ENCODE peak calls at places on chromosomes 3 and 15, in ten cellular contexts. U is BJ, W is spleen, K is heart right ventricle, G is left ventricle myocardium inferior, M is HepG2, T is foreskin fibroblast, N is choroid plexus epithelial cell, P is IMR-90, I is AG04450. F is an unnamed sample.
A peak's percentile ranks its signal among the peaks of the same experiment; 100 is the strongest.

GRCh38 chr3:169660709-169661566 is 2.6 kb downstream of the MECOM start:
- DNase-seq in U (no peak), W (no peak), K (peak; percentile 36), G (no peak), M (no peak), T (peak; percentile 56), N (peak; percentile 48), P (peak; percentile 46), I (no peak), F (peak; percentile 50)

GRCh38 chr3:31546152-31546551 is 13.4 kb downstream of the STT3B start:
- DNase-seq in U (no peak), W (no peak), K (peak; percentile 28), G (no peak), M (no peak), T (peak; percentile 29), N (peak; percentile 51), P (peak; percentile 32), I (no peak), F (peak; percentile 74)

GRCh38 chr15:86691091-86691490 is 611.4 kb downstream of the AGBL1 start:
- DNase-seq in U (no peak), W (no peak), K (no peak), G (no peak), M (no peak), T (no peak), N (peak; percentile 0), P (no peak), I (no peak), F (no peak)

GRCh38 chr15:76533995-76534394 is 197.4 kb downstream of the ISL2 start:
- DNase-seq in U (no peak), W (no peak), K (no peak), G (no peak), M (peak; percentile 32), T (no peak), N (peak; percentile 4), P (peak; percentile 69), I (peak; percentile 20), F (no peak)

GRCh38 chr3:17740703-17741102 is 1.7 kb downstream of the TBC1D5 start:
- DNase-seq in U (no peak), W (no peak), K (no peak), G (no peak), M (peak; percentile 92), T (peak; percentile 45), N (peak; percentile 51), P (peak; percentile 83), I (peak; percentile 4), F (peak; percentile 66)

GRCh38 chr15:76209948-76210347 is 101.3 kb downstream of the ETFA start:
- DNase-seq in U (no peak), W (no peak), K (no peak), G (no peak), M (no peak), T (no peak), N (no peak), P (no peak), I (no peak), F (peak; percentile 14)

GRCh38 chr15:65087873-65088642 is 11.5 kb downstream of the KBTBD13 start:
- DNase-seq in U (no peak), W (no peak), K (peak; percentile 63), G (peak; percentile 70), M (no peak), T (peak; percentile 46), N (no peak), P (no peak), I (no peak), F (no peak)

GRCh38 chr3:118468801-118469200 is 565.8 kb downstream of the IGSF11 start:
- DNase-seq in U (no peak), W (no peak), K (no peak), G (no peak), M (no peak), T (no peak), N (no peak), P (no peak), I (no peak), F (no peak)

GRCh38 chr3:115518100-115518852 is 105.0 kb upstream of the GAP43 start:
- DNase-seq in U (peak; percentile 22), W (no peak), K (peak; percentile 87), G (peak; percentile 85), M (no peak), T (peak; percentile 95), N (peak; percentile 85), P (peak; percentile 79), I (peak; percentile 65), F (peak; percentile 75)

GRCh38 chr15:75694241-75695182 is 18.1 kb downstream of the CSPG4 start:
- DNase-seq in U (peak; percentile 95), W (peak; percentile 74), K (peak; percentile 77), G (peak; percentile 76), M (peak; percentile 35), T (peak; percentile 99), N (peak; percentile 94), P (peak; percentile 99), I (peak; percentile 96), F (peak; percentile 96)

GRCh38 chr15:70014860-70015490 is 82.7 kb downstream of the TLE3 start:
- DNase-seq in U (no peak), W (peak; percentile 85), K (no peak), G (no peak), M (no peak), T (no peak), N (no peak), P (no peak), I (no peak), F (no peak)

GRCh38 chr3:183790700-183791099 is 34.7 kb downstream of the MAP6D1 start:
- DNase-seq in U (no peak), W (peak; percentile 45), K (no peak), G (no peak), M (no peak), T (no peak), N (no peak), P (no peak), I (no peak), F (no peak)

GRCh38 chr3:129039271-129040038 is 21.1 kb upstream of the GP9 start:
- DNase-seq in U (no peak), W (no peak), K (no peak), G (no peak), M (no peak), T (no peak), N (no peak), P (no peak), I (no peak), F (no peak)

GRCh38 chr15:31513178-31513577 is 186.5 kb downstream of the KLF13 start:
- DNase-seq in U (no peak), W (no peak), K (no peak), G (no peak), M (no peak), T (no peak), N (no peak), P (no peak), I (no peak), F (no peak)

GRCh38 chr15:89362203-89363101 is 27.8 kb upstream of the POLG start:
- DNase-seq in U (no peak), W (peak; percentile 59), K (no peak), G (no peak), M (no peak), T (no peak), N (no peak), P (no peak), I (no peak), F (no peak)

GRCh38 chr15:39680868-39681267 is 100.0 kb downstream of the THBS1 start:
- DNase-seq in U (peak; percentile 82), W (no peak), K (no peak), G (no peak), M (no peak), T (no peak), N (peak; percentile 63), P (peak; percentile 52), I (no peak), F (peak; percentile 18)

GRCh38 chr3:139894638-139894989 is 40.4 kb upstream of the CLSTN2 start:
- DNase-seq in U (no peak), W (no peak), K (peak; percentile 22), G (peak; percentile 33), M (no peak), T (no peak), N (no peak), P (no peak), I (no peak), F (no peak)

GRCh38 chr3:52039426-52039825 is 16.9 kb downstream of the DUSP7 start:
- DNase-seq in U (no peak), W (no peak), K (no peak), G (no peak), M (peak; percentile 35), T (no peak), N (no peak), P (no peak), I (no peak), F (no peak)

GRCh38 chr3:117695321-117695720 is 985.7 kb downstream of the TUSC7 start:
- DNase-seq in U (no peak), W (no peak), K (no peak), G (no peak), M (no peak), T (peak; percentile 66), N (peak; percentile 41), P (peak; percentile 81), I (no peak), F (peak; percentile 26)

GRCh38 chr15:90479656-90480055 is 50.1 kb upstream of the CRTC3 start:
- DNase-seq in U (no peak), W (no peak), K (no peak), G (no peak), M (no peak), T (no peak), N (peak; percentile 35), P (peak; percentile 8), I (no peak), F (no peak)

GRCh38 chr15:56886878-56887781 is 31.3 kb upstream of the TCF12 start:
- DNase-seq in U (peak; percentile 64), W (peak; percentile 96), K (peak; percentile 95), G (peak; percentile 96), M (peak; percentile 88), T (peak; percentile 99), N (peak; percentile 98), P (peak; percentile 95), I (peak; percentile 89), F (peak; percentile 99)
- H3K4me3 ChIP-seq in U (peak overlapping the region; percentile 65), W (peak overlapping the region; percentile 62), K (peak overlapping the region; percentile 66), G (peak overlapping the region; percentile 78), M (peak overlapping the region; percentile 72), T (peak overlapping the region; percentile 74), N (peak overlapping the region; percentile 73), P (peak overlapping the region; percentile 58), I (peak overlapping the region; percentile 70), F (peak overlapping the region; percentile 57)

GRCh38 chr3:42957573-42957972 is 21.5 kb upstream of the GASK1A start:
- DNase-seq in U (no peak), W (no peak), K (no peak), G (no peak), M (no peak), T (no peak), N (no peak), P (no peak), I (no peak), F (no peak)
- TF ChIP-seq CTCF in U (no peak), W (no peak), K (no peak), G (no peak), M (no peak), T (peak; percentile 4), N (peak; percentile 32), P (no peak), I (no peak), F (no peak)

GRCh38 chr3:71503525-71504249 is 79.8 kb downstream of the FOXP1 start:
- DNase-seq in U (peak; percentile 23), W (no peak), K (no peak), G (no peak), M (no peak), T (peak; percentile 88), N (peak; percentile 71), P (peak; percentile 83), I (no peak), F (peak; percentile 73)
- H3K4me3 ChIP-seq in U (peak overlapping the region; percentile 2), W (no peak overlapping the region), K (no peak overlapping the region), G (no peak overlapping the region), M (no peak overlapping the region), T (no peak overlapping the region), N (no peak overlapping the region), P (peak overlapping the region; percentile 40), I (peak overlapping the region; percentile 23), F (no peak overlapping the region)

GRCh38 chr3:114362815-114363214 is 69.0 kb downstream of the TIGIT start:
- DNase-seq in U (no peak), W (no peak), K (no peak), G (no peak), M (peak; percentile 11), T (peak; percentile 65), N (peak; percentile 71), P (peak; percentile 48), I (no peak), F (peak; percentile 62)
- TF ChIP-seq CTCF in U (peak; percentile 38), W (peak; percentile 8), K (peak; percentile 14), G (peak; percentile 55), M (peak; percentile 50), T (peak; percentile 26), N (peak; percentile 48), P (peak; percentile 52), I (peak; percentile 51), F (peak; percentile 22)

F was measured in cardiac fibroblast.